ENCODE peak calls at places on chromosomes 16 and 17, in nine cellular contexts. Z, V, S, J, P, B, C, O and H are unnamed samples.

GRCh38 chr17:68870427-68870826 is 84.8 kb downstream of the ABCA8 start:
- DNase-seq in S (no peak), Z (no peak), B (no peak), V (no peak), P (no peak), O (no peak), J (no peak), C (no peak), H (no peak)

GRCh38 chr17:79810138-79811027 is 13.5 kb upstream of the CBX8 start:
- DNase-seq in V (no peak), J (peak), Z (peak), P (peak), S (peak), C (peak), B (no peak), O (peak), H (no peak)

GRCh38 chr17:50976951-50977472 is 110.9 kb upstream of the TOB1 start:
- DNase-seq in Z (no peak), O (no peak), B (no peak), J (no peak), V (no peak), C (no peak), P (no peak), S (no peak), H (no peak)

GRCh38 chr17:40431231-40431602 is 12.0 kb upstream of the IGFBP4 start:
- DNase-seq in S (no peak), B (no peak), C (no peak), V (no peak), Z (no peak), O (no peak), P (no peak), J (no peak), H (no peak)

GRCh38 chr17:5283531-5284315 is 1.6 kb downstream of the RABEP1 start:
- DNase-seq in J (no peak), C (no peak), O (no peak), B (no peak), V (no peak), S (no peak), P (no peak), Z (no peak), H (no peak)

GRCh38 chr16:2698996-2699750 is 16.9 kb downstream of the KCTD5 start:
- DNase-seq in V (no peak), J (no peak), S (no peak), O (no peak), C (no peak), P (no peak), Z (no peak), B (no peak), H (no peak)

GRCh38 chr17:65698381-65699061 is 137.1 kb upstream of the AXIN2 start:
- DNase-seq in P (no peak), O (peak), C (no peak), J (no peak), V (no peak), S (no peak), B (no peak), Z (no peak), H (no peak)

GRCh38 chr17:1746975-1747543 is 4.4 kb downstream of the SERPINF2 start:
- DNase-seq in P (peak), O (no peak), Z (no peak), J (no peak), C (no peak), B (peak), V (no peak), S (no peak), H (peak)

GRCh38 chr17:48155889-48156670 is 48.5 kb downstream of the SNX11 start:
- DNase-seq in P (no peak), C (no peak), O (no peak), S (no peak), Z (no peak), B (no peak), J (no peak), V (no peak), H (no peak)

GRCh38 chr17:35476283-35476820 is 27.8 kb upstream of the SLFN13 start:
- DNase-seq in C (no peak), J (no peak), P (no peak), S (no peak), O (no peak), Z (no peak), B (no peak), V (no peak), H (no peak)